ENCODE peak calls at places on chromosomes 12 and 14, in eight cellular contexts. B is fibroblast of lung, T is GM12865, L is T-helper 2 cell, U is endothelial cell, O is NCI-H2081, E is WTC11, D is GM13977. W is an unnamed sample.

GRCh38 chr12:101086490-101086889 is 123.5 kb downstream of the SLC5A8 start:
- DNase-seq in E (no peak), L (no peak), T (no peak), B (peak; percentile 84), U (peak; percentile 47), D (no peak), O (no peak), W (no peak)

GRCh38 chr12:132124766-132125425 is 19.2 kb downstream of the DDX51 start:
- DNase-seq in O (no peak), B (no peak), U (no peak), L (no peak), E (no peak), D (no peak), T (no peak), W (no peak)

GRCh38 chr14:25001096-25001982 is 48.6 kb downstream of the STXBP6 start:
- DNase-seq in D (no peak), T (no peak), U (no peak), B (peak; percentile 62), L (no peak), O (no peak), E (no peak), W (no peak)

GRCh38 chr12:131454418-131455217 is 256.3 kb upstream of the SFSWAP start:
- DNase-seq in U (peak; percentile 74), B (no peak), O (peak; percentile 17), T (peak; percentile 81), D (peak; percentile 70), L (no peak), E (peak; percentile 82), W (no peak)

GRCh38 chr14:91063119-91063518 is 2.7 kb upstream of the RPS6KA5 start:
- DNase-seq in B (no peak), E (no peak), T (peak; percentile 83), U (no peak), D (peak; percentile 34), O (no peak), L (peak; percentile 72), W (no peak)

GRCh38 chr12:43826681-43827458 is 9.0 kb upstream of the TMEM117 start:
- DNase-seq in O (no peak), B (peak; percentile 45), L (no peak), E (no peak), D (no peak), T (no peak), U (no peak), W (no peak)

GRCh38 chr12:2297004-2297403 is 244.2 kb downstream of the CACNA1C start:
- DNase-seq in E (no peak), L (no peak), O (no peak), T (no peak), D (no peak), B (no peak), U (no peak), W (no peak)

GRCh38 chr12:124461851-124462623 is 105.4 kb downstream of the NCOR2 start:
- DNase-seq in D (no peak), T (no peak), L (no peak), B (no peak), O (no peak), U (no peak), E (no peak), W (no peak)

GRCh38 chr14:74898694-74899093 is 17.0 kb downstream of the DLST start:
- DNase-seq in L (no peak), D (no peak), B (no peak), U (no peak), O (no peak), T (no peak), E (no peak), W (no peak)

GRCh38 chr14:23600322-23600707 is 21.7 kb upstream of the JPH4 start:
- DNase-seq in E (no peak), B (no peak), U (no peak), D (no peak), O (no peak), L (no peak), T (no peak), W (no peak)

GRCh38 chr12:52181757-52182156 is 10.1 kb downstream of the KRT80 start:
- DNase-seq in B (peak; percentile 91), O (peak; percentile 89), T (no peak), U (no peak), L (no peak), E (peak; percentile 36), D (no peak), W (peak; percentile 24)

GRCh38 chr12:5503774-5504173 is 71.9 kb downstream of the NTF3 start:
- DNase-seq in T (no peak), L (no peak), E (no peak), O (no peak), D (no peak), U (no peak), B (no peak), W (no peak)

GRCh38 chr12:109716512-109717389 is 3.1 kb downstream of the FAM222A start:
- DNase-seq in O (no peak), U (no peak), B (no peak), T (no peak), L (no peak), E (no peak), D (no peak), W (no peak)

GRCh38 chr12:15322164-15323054 is at the start of gene PTPRO:
- DNase-seq in U (peak; percentile 31), B (peak; percentile 15), D (no peak), T (no peak), O (peak; percentile 78), E (peak; percentile 70), L (no peak), W (peak; percentile 77)

GRCh38 chr14:49089078-49089477 is 497.1 kb downstream of the RPS29 start:
- DNase-seq in E (no peak), B (no peak), L (no peak), D (no peak), U (no peak), T (no peak), O (no peak), W (no peak)

GRCh38 chr12:91986084-91986483 is 159.6 kb downstream of the BTG1 start:
- DNase-seq in O (no peak), L (no peak), T (no peak), D (no peak), E (no peak), B (peak; percentile 74), U (no peak), W (no peak)

GRCh38 chr12:68406134-68406576 is 74.0 kb upstream of the MDM1 start:
- DNase-seq in E (peak; percentile 18), O (peak; percentile 60), U (peak; percentile 32), B (peak; percentile 84), T (no peak), D (no peak), L (no peak), W (peak; percentile 11)

GRCh38 chr12:113359133-113359938 is 949 bp downstream of the PLBD2 start:
- DNase-seq in T (no peak), O (no peak), E (no peak), L (no peak), U (no peak), D (no peak), B (peak; percentile 30), W (no peak)